ENCODE peak calls at places on chromosome 6, in eight cellular contexts. D, A, O, P, K, S, N and F are unnamed samples.

GRCh38 chr6:133129556-133129955 is 111.6 kb upstream of the EYA4 start:
- DNase-seq in D (no peak), A (no peak), O (no peak), P (no peak), K (no peak), S (no peak), N (no peak), F (no peak)

GRCh38 chr6:116461563-116462507 is 660 bp downstream of the CALHM6 start:
- DNase-seq in D (peak; percentile 24), A (peak; percentile 71), O (peak; percentile 44), P (peak; percentile 78), K (peak; percentile 22), S (peak; percentile 86), N (peak; percentile 75), F (peak; percentile 87)

GRCh38 chr6:2839195-2839981 is 2.3 kb downstream of the SERPINB1 start:
- DNase-seq in D (no peak), A (no peak), O (no peak), P (no peak), K (no peak), S (no peak), N (no peak), F (no peak)

GRCh38 chr6:89002523-89002922 is 39.1 kb upstream of the RNGTT start:
- DNase-seq in D (no peak), A (no peak), O (no peak), P (no peak), K (no peak), S (no peak), N (no peak), F (no peak)

GRCh38 chr6:148329568-148330299 is 12.9 kb upstream of the SASH1 start:
- DNase-seq in D (no peak), A (no peak), O (no peak), P (no peak), K (no peak), S (no peak), N (no peak), F (no peak)

GRCh38 chr6:14824835-14825223 is 421.0 kb upstream of the JARID2 start:
- DNase-seq in D (no peak), A (no peak), O (no peak), P (no peak), K (no peak), S (no peak), N (no peak), F (peak; percentile 47)

GRCh38 chr6:39471954-39472659 is 149.6 kb upstream of the KCNK16 start:
- DNase-seq in D (no peak), A (no peak), O (no peak), P (no peak), K (no peak), S (peak; percentile 83), N (no peak), F (no peak)

GRCh38 chr6:137783640-137784198 is 83.3 kb upstream of the TNFAIP3 start:
- DNase-seq in D (no peak), A (no peak), O (no peak), P (no peak), K (no peak), S (no peak), N (no peak), F (no peak)

GRCh38 chr6:43717822-43718221 is 30.2 kb upstream of the MRPS18A start:
- DNase-seq in D (no peak), A (no peak), O (no peak), P (no peak), K (no peak), S (no peak), N (no peak), F (no peak)

GRCh38 chr6:134637847-134638438 is 312.0 kb downstream of the ALDH8A1 start:
- DNase-seq in D (no peak), A (no peak), O (no peak), P (no peak), K (no peak), S (no peak), N (no peak), F (no peak)

GRCh38 chr6:26197736-26198625 is 110.8 kb downstream of the HFE start:
- DNase-seq in D (no peak), A (peak; percentile 55), O (no peak), P (no peak), K (no peak), S (peak; percentile 82), N (no peak), F (peak; percentile 46)

GRCh38 chr6:150741633-150742200 is 123.8 kb upstream of the MTHFD1L start:
- DNase-seq in D (no peak), A (no peak), O (no peak), P (peak; percentile 45), K (peak; percentile 3), S (no peak), N (peak; percentile 52), F (peak; percentile 56)

GRCh38 chr6:70834520-70834919 is 122.3 kb downstream of the B3GAT2 start:
- DNase-seq in D (no peak), A (no peak), O (no peak), P (no peak), K (no peak), S (no peak), N (no peak), F (no peak)

GRCh38 chr6:129692467-129692866 is 17.5 kb downstream of the ARHGAP18 start:
- DNase-seq in D (no peak), A (no peak), O (no peak), P (no peak), K (no peak), S (no peak), N (no peak), F (no peak)

GRCh38 chr6:1832844-1833787 is 223.4 kb downstream of the FOXC1 start:
- DNase-seq in D (no peak), A (no peak), O (no peak), P (no peak), K (no peak), S (no peak), N (no peak), F (no peak)

GRCh38 chr6:110039996-110040383 is 61.9 kb downstream of the GPR6 start:
- DNase-seq in D (no peak), A (peak; percentile 61), O (peak; percentile 5), P (peak; percentile 35), K (peak; percentile 4), S (peak; percentile 72), N (peak; percentile 55), F (peak; percentile 36)

GRCh38 chr6:129672883-129673631 is 36.9 kb downstream of the ARHGAP18 start:
- DNase-seq in D (no peak), A (peak; percentile 26), O (no peak), P (no peak), K (no peak), S (peak; percentile 94), N (no peak), F (no peak)

GRCh38 chr6:8157839-8158238 is 55.5 kb upstream of the EEF1E1 start:
- DNase-seq in D (no peak), A (no peak), O (no peak), P (no peak), K (no peak), S (no peak), N (no peak), F (no peak)

GRCh38 chr6:116631379-116631990 is 15.2 kb downstream of the RSPH4A start:
- DNase-seq in D (no peak), A (peak; percentile 5), O (no peak), P (no peak), K (no peak), S (no peak), N (peak; percentile 7), F (peak; percentile 1)

GRCh38 chr6:22401206-22401605 is 104.4 kb upstream of the PRL start:
- DNase-seq in D (no peak), A (no peak), O (no peak), P (no peak), K (no peak), S (no peak), N (no peak), F (no peak)

GRCh38 chr6:37618916-37619605 is 78.6 kb downstream of the MDGA1 start:
- DNase-seq in D (no peak), A (no peak), O (no peak), P (no peak), K (no peak), S (no peak), N (no peak), F (peak; percentile 39)

GRCh38 chr6:113719056-113719455 is 138.1 kb upstream of the MARCKS start:
- DNase-seq in D (no peak), A (no peak), O (no peak), P (no peak), K (no peak), S (no peak), N (no peak), F (no peak)

GRCh38 chr6:66496659-66497058 is 789.6 kb upstream of the EYS start:
- DNase-seq in D (no peak), A (no peak), O (no peak), P (peak; percentile 63), K (no peak), S (no peak), N (no peak), F (peak; percentile 50)

GRCh38 chr6:33029297-33030184 is 20.1 kb upstream of the HLA-DOA start:
- DNase-seq in D (no peak), A (no peak), O (no peak), P (no peak), K (no peak), S (peak; percentile 86), N (peak; percentile 90), F (no peak)

GRCh38 chr6:75932067-75932466 is 140.4 kb downstream of the IMPG1 start:
- DNase-seq in D (no peak), A (no peak), O (no peak), P (peak; percentile 44), K (no peak), S (no peak), N (no peak), F (peak; percentile 81)

GRCh38 chr6:86107985-86108384 is 465.3 kb upstream of the SYNCRIP start:
- DNase-seq in D (no peak), A (no peak), O (no peak), P (no peak), K (no peak), S (no peak), N (no peak), F (no peak)

GRCh38 chr6:169976301-169977081 is 225.1 kb downstream of the ERMARD start:
- DNase-seq in D (no peak), A (no peak), O (no peak), P (no peak), K (no peak), S (no peak), N (no peak), F (no peak)

GRCh38 chr6:148251286-148251685 is 91.4 kb upstream of the SASH1 start:
- DNase-seq in D (no peak), A (peak; percentile 18), O (no peak), P (no peak), K (no peak), S (peak; percentile 35), N (no peak), F (peak; percentile 35)